ENCODE peak calls at places on chromosomes 13 and 19, in four cellular contexts. U is H54; H is AG09309; K is CD8-positive, alpha-beta T cell. F is an unnamed sample.

GRCh38 chr13:29956771-29957170 is 106.4 kb upstream of the UBL3 start:
- DNase-seq in U (no peak), H (no peak), K (no peak), F (no peak)

GRCh38 chr13:20192470-20193141 is at the start of gene GJB2:
- DNase-seq in U (no peak), H (no peak), K (no peak), F (no peak)

GRCh38 chr19:7860902-7861618 is 13.1 kb downstream of the PRR36 start:
- DNase-seq in U (no peak), H (no peak), K (no peak), F (no peak)

GRCh38 chr19:38055655-38056521 is 148.9 kb downstream of the SIPA1L3 start:
- DNase-seq in H (no peak), U (no peak), K (no peak), F (no peak)

GRCh38 chr13:31276386-31276785 is 76.6 kb downstream of the B3GLCT start:
- DNase-seq in H (no peak), K (no peak), U (no peak), F (no peak)

GRCh38 chr19:16070366-16070990 is 5.8 kb upstream of the TPM4 start:
- DNase-seq in K (peak), H (no peak), U (peak), F (no peak)

GRCh38 chr19:53037101-53038097 is 7.1 kb upstream of the ERVV-2 start:
- DNase-seq in H (peak), U (no peak), K (no peak), F (no peak)

GRCh38 chr19:53824134-53824611 is at the start of gene NLRP12:
- DNase-seq in U (no peak), H (no peak), K (no peak), F (no peak)

GRCh38 chr13:79477968-79478367 is 3.0 kb upstream of the NDFIP2 start:
- DNase-seq in K (no peak), U (no peak), H (no peak), F (no peak)

GRCh38 chr13:42061943-42062342 is 13.5 kb downstream of the DGKH start:
- DNase-seq in K (no peak), H (no peak), U (no peak), F (no peak)

GRCh38 chr13:113121183-113121927 is 1.2 kb upstream of the F10 start:
- DNase-seq in K (no peak), U (no peak), H (no peak), F (no peak)

GRCh38 chr19:30556230-30556711 is 184.1 kb downstream of the ZNF536 start:
- DNase-seq in H (no peak), K (no peak), U (no peak), F (no peak)

GRCh38 chr13:51895906-51896888 is 34.4 kb downstream of the CCDC70 start:
- DNase-seq in H (peak), K (no peak), U (peak), F (peak)

GRCh38 chr19:18776736-18777135 is 14.4 kb downstream of the COMP start:
- DNase-seq in U (peak), H (no peak), K (no peak), F (no peak)

GRCh38 chr19:53545271-53546065 is 7.5 kb downstream of the ZNF331 start:
- DNase-seq in U (peak), K (no peak), H (peak), F (peak)

GRCh38 chr19:18883530-18884304 is 12.2 kb downstream of the CERS1 start:
- DNase-seq in K (no peak), U (no peak), H (no peak), F (no peak)

GRCh38 chr13:113002206-113002821 is 33.3 kb downstream of the MCF2L start:
- DNase-seq in H (no peak), U (no peak), K (no peak), F (no peak)

GRCh38 chr13:95745752-95746151 is 68.8 kb downstream of the DNAJC3 start:
- DNase-seq in H (no peak), U (no peak), K (no peak), F (no peak)

GRCh38 chr13:97884707-97885468 is 68.6 kb upstream of the IPO5 start:
- DNase-seq in U (no peak), H (no peak), K (no peak), F (no peak)

GRCh38 chr13:39020853-39021462 is 16.9 kb downstream of the PROSER1 start:
- DNase-seq in U (no peak), K (no peak), H (no peak), F (no peak)

GRCh38 chr13:39297664-39298171 is 259.5 kb downstream of the NHLRC3 start:
- DNase-seq in H (peak), K (no peak), U (no peak), F (no peak)

GRCh38 chr19:40519352-40520322 is 52.8 kb downstream of the SPTBN4 start:
- DNase-seq in U (no peak), K (no peak), H (no peak), F (no peak)

GRCh38 chr13:98222081-98222554 is 45.0 kb upstream of the RNF113B start:
- DNase-seq in U (no peak), K (no peak), H (no peak), F (peak)

GRCh38 chr13:100675660-100676129 is 1.1 kb upstream of the TMTC4 start:
- DNase-seq in K (no peak), U (no peak), H (no peak), F (no peak)

GRCh38 chr19:5075603-5076002 is 106.7 kb downstream of the KDM4B start:
- DNase-seq in U (no peak), H (no peak), K (no peak), F (no peak)

F was measured in GM04504.